ENCODE peak calls at places on chromosomes 13 and 19, in five cellular contexts. D is CD8-positive, alpha-beta memory T cell; L is nucleus accumbens; G is tibial artery; A is GM23338. V is an unnamed sample.

GRCh38 chr13:33207616-33207964 is 78.0 kb downstream of the STARD13 start:
- DNase-seq in D (no peak), L (no peak), G (no peak), A (no peak), V (no peak)

GRCh38 chr19:10718205-10719196 is 622 bp downstream of the DNM2 start:
- DNase-seq in D (peak), L (no peak), G (no peak), A (peak), V (peak)

GRCh38 chr19:19146000-19146608 is 7.8 kb upstream of the TMEM161A start:
- DNase-seq in D (peak), L (peak), G (peak), A (peak), V (peak)

GRCh38 chr19:33192010-33192409 is 2.1 kb upstream of the LRP3 start:
- DNase-seq in D (no peak), L (no peak), G (peak), A (peak), V (no peak)

GRCh38 chr19:6613711-6614110 is 22.8 kb upstream of the CD70 start:
- DNase-seq in D (no peak), L (no peak), G (no peak), A (no peak), V (no peak)

GRCh38 chr19:33392341-33393285 is 19.1 kb downstream of the CEBPG start:
- DNase-seq in D (no peak), L (no peak), G (peak), A (no peak), V (no peak)

GRCh38 chr13:28239374-28239773 is 101.0 kb downstream of the PAN3 start:
- DNase-seq in D (no peak), L (no peak), G (no peak), A (no peak), V (no peak)

GRCh38 chr19:42396248-42396541 is 6.1 kb upstream of the CNFN start:
- DNase-seq in D (no peak), L (no peak), G (no peak), A (peak), V (no peak)

GRCh38 chr13:23642110-23642509 is 71.9 kb downstream of the TNFRSF19 start:
- DNase-seq in D (no peak), L (no peak), G (no peak), A (no peak), V (no peak)

GRCh38 chr13:92221916-92222315 is 823.5 kb downstream of the GPC5 start:
- DNase-seq in D (no peak), L (no peak), G (no peak), A (no peak), V (no peak)

GRCh38 chr13:28854657-28855056 is 34.5 kb downstream of the MTUS2 start:
- DNase-seq in D (no peak), L (no peak), G (no peak), A (peak), V (no peak)

GRCh38 chr19:46759817-46760333 is 13.6 kb upstream of the STRN4 start:
- DNase-seq in D (no peak), L (no peak), G (no peak), A (peak), V (no peak)

GRCh38 chr19:2254052-2254872 is 2.0 kb downstream of the JSRP1 start:
- DNase-seq in D (no peak), L (no peak), G (no peak), A (peak), V (no peak)

GRCh38 chr13:50693755-50694154 is 149.7 kb downstream of the DLEU7 start:
- DNase-seq in D (no peak), L (no peak), G (no peak), A (peak), V (no peak)

GRCh38 chr19:29421186-29421525 is 104.6 kb upstream of the VSTM2B start:
- DNase-seq in D (no peak), L (no peak), G (no peak), A (no peak), V (no peak)

GRCh38 chr19:35119091-35119490 is 3.5 kb downstream of the FXYD3 start:
- DNase-seq in D (no peak), L (no peak), G (no peak), A (no peak), V (no peak)

GRCh38 chr19:778910-779653 is 18.2 kb upstream of the PTBP1 start:
- DNase-seq in D (no peak), L (no peak), G (peak), A (peak), V (no peak)

GRCh38 chr13:26266311-26266710 is 12.4 kb downstream of the CDK8 start:
- DNase-seq in D (no peak), L (no peak), G (no peak), A (no peak), V (no peak)

GRCh38 chr19:33005440-33005839 is 33.4 kb downstream of the FAAP24 start:
- DNase-seq in D (no peak), L (no peak), G (no peak), A (peak), V (no peak)

GRCh38 chr13:54232700-54233099 is 1204.1 kb downstream of the OLFM4 start:
- DNase-seq in D (no peak), L (no peak), G (no peak), A (no peak), V (no peak)

GRCh38 chr13:32370805-32371204 is 55.5 kb downstream of the BRCA2 start:
- DNase-seq in D (no peak), L (no peak), G (no peak), A (no peak), V (no peak)

GRCh38 chr13:49407936-49408335 is 35.9 kb downstream of the CAB39L start:
- DNase-seq in D (no peak), L (no peak), G (no peak), A (no peak), V (no peak)

GRCh38 chr13:50766043-50766442 is 77.4 kb downstream of the DLEU7 start:
- DNase-seq in D (no peak), L (no peak), G (no peak), A (no peak), V (no peak)

GRCh38 chr13:78881746-78882145 is 222.8 kb upstream of the OBI1 start:
- DNase-seq in D (no peak), L (no peak), G (no peak), A (no peak), V (no peak)

GRCh38 chr19:7926021-7926726 is at the start of gene CTXN1:
- DNase-seq in D (peak), L (peak), G (peak), A (peak), V (peak)

GRCh38 chr19:7641288-7642276 is 4.7 kb downstream of the STXBP2 start:
- DNase-seq in D (no peak), L (no peak), G (no peak), A (peak), V (no peak)

GRCh38 chr13:44989071-44989889 is at the start of the genes GPALPP1 and NUFIP1:
- DNase-seq in D (peak), L (peak), G (peak), A (peak), V (peak)

GRCh38 chr13:52652170-52652979 is at the start of gene SUGT1:
- DNase-seq in D (peak), L (peak), G (peak), A (peak), V (peak)

GRCh38 chr13:101467415-101467814 is 14.9 kb downstream of the ITGBL1 start:
- DNase-seq in D (no peak), L (no peak), G (no peak), A (no peak), V (no peak)

GRCh38 chr13:24107955-24108614 is 52.4 kb upstream of the SPATA13 start:
- DNase-seq in D (no peak), L (no peak), G (no peak), A (peak), V (no peak)

GRCh38 chr19:57746580-57747471 is at the start of gene ZNF776:
- DNase-seq in D (peak), L (peak), G (peak), A (peak), V (peak)

GRCh38 chr19:38441660-38442348 is 8.3 kb downstream of the RYR1 start:
- DNase-seq in D (no peak), L (no peak), G (no peak), A (peak), V (no peak)

GRCh38 chr13:44664308-44664707 is 88.2 kb upstream of the TSC22D1 start:
- DNase-seq in D (no peak), L (no peak), G (no peak), A (peak), V (no peak)

GRCh38 chr13:109737606-109738005 is 48.8 kb downstream of the IRS2 start:
- DNase-seq in D (no peak), L (no peak), G (no peak), A (no peak), V (no peak)

GRCh38 chr19:57613941-57614743 is at the start of gene ZNF134:
- DNase-seq in D (peak), L (peak), G (peak), A (peak), V (peak)

GRCh38 chr19:44792286-44792685 is 14.6 kb downstream of the CBLC start:
- DNase-seq in D (no peak), L (no peak), G (no peak), A (no peak), V (no peak)

GRCh38 chr19:5291588-5292193 is 48.9 kb downstream of the PTPRS start:
- DNase-seq in D (no peak), L (no peak), G (no peak), A (no peak), V (no peak)

V was measured in naive thymus-derived CD4-positive, alpha-beta T cell.